ENCODE peak calls at places on chromosomes 5 and 9, in five cellular contexts. S is A549; C is gastrocnemius medialis; F is uterus; Y is CD8-positive, alpha-beta T cell. X is an unnamed sample. For H3K9me3, the result is how much of the 10 kb centered on the place peaks cover.

GRCh38 chr5:139481122-139481533 is 1.4 kb downstream of the STING1 start:
- DNase-seq in Y (peak), S (no peak), F (peak), C (no peak), X (no peak)

GRCh38 chr5:163005949-163006348 is 431.4 kb upstream of the CCNG1 start:
- DNase-seq in F (no peak), S (no peak), Y (no peak), C (no peak), X (no peak)

GRCh38 chr9:84573098-84573497 is 96.4 kb upstream of the NTRK2 start:
- DNase-seq in S (no peak), Y (no peak), C (no peak), F (no peak), X (no peak)

GRCh38 chr9:129776938-129777768 is 24.3 kb upstream of the PTGES start:
- DNase-seq in C (peak), S (peak), Y (peak), F (peak), X (peak)

GRCh38 chr5:151023651-151024050 is 3.3 kb downstream of the GPX3 start:
- DNase-seq in S (no peak), F (peak), C (peak), Y (no peak), X (peak)

GRCh38 chr9:132671620-132672412 is 1.6 kb downstream of the GTF3C4 start:
- DNase-seq in Y (no peak), F (no peak), C (no peak), S (no peak), X (no peak)

GRCh38 chr5:76209297-76209696 is 126.1 kb downstream of the SV2C start:
- DNase-seq in S (no peak), C (no peak), F (no peak), Y (no peak), X (no peak)

GRCh38 chr5:53549792-53550191 is 10.6 kb upstream of the NDUFS4 start:
- DNase-seq in S (no peak), F (no peak), Y (no peak), C (no peak), X (no peak)

GRCh38 chr9:126957687-126958053 is 43.1 kb downstream of the RALGPS1 start:
- DNase-seq in F (no peak), S (no peak), Y (no peak), C (no peak), X (no peak)

GRCh38 chr9:133359420-133360175 is 3.2 kb downstream of the SURF2 start:
- DNase-seq in Y (peak), C (no peak), S (no peak), F (no peak), X (no peak)

GRCh38 chr5:95960802-95961616 is 642 bp downstream of the ELL2 start:
- DNase-seq in C (peak), Y (peak), S (peak), F (peak), X (peak)

GRCh38 chr5:68252678-68253520 is 37.3 kb downstream of the PIK3R1 start:
- DNase-seq in C (peak), S (peak), Y (peak), F (peak), X (no peak)

GRCh38 chr5:1436681-1437080 is 8.6 kb downstream of the SLC6A3 start:
- DNase-seq in C (no peak), S (no peak), Y (no peak), F (no peak), X (no peak)

GRCh38 chr9:98539954-98540353 is 168.8 kb downstream of the GABBR2 start:
- DNase-seq in C (no peak), F (no peak), Y (no peak), S (no peak), X (no peak)

GRCh38 chr5:9877473-9877872 is 247.3 kb upstream of the TAS2R1 start:
- DNase-seq in F (no peak), S (no peak), Y (no peak), C (no peak), X (no peak)

GRCh38 chr5:125043781-125044391 is 297.4 kb upstream of the ZNF608 start:
- DNase-seq in Y (no peak), C (peak), S (peak), F (peak), X (peak)

GRCh38 chr5:163193886-163194285 is 243.5 kb upstream of the CCNG1 start:
- DNase-seq in Y (no peak), C (no peak), S (no peak), F (no peak), X (no peak)

GRCh38 chr5:80150731-80151130 is 105.1 kb downstream of the SERINC5 start:
- DNase-seq in S (no peak), F (no peak), C (no peak), Y (no peak), X (no peak)

GRCh38 chr5:141734501-141735231 is 52.6 kb upstream of the ARAP3 start:
- DNase-seq in Y (peak), F (no peak), S (peak), C (no peak), X (no peak)

GRCh38 chr9:107422189-107422802 is 67.3 kb downstream of the KLF4 start:
- DNase-seq in S (peak), C (no peak), Y (no peak), F (peak), X (peak)

GRCh38 chr5:166722939-166723338 is 1568.5 kb upstream of the WWC1 start:
- DNase-seq in F (no peak), C (no peak), S (peak), Y (no peak), X (no peak)

GRCh38 chr5:122933926-122934325 is 88.5 kb downstream of the SNX24 start:
- DNase-seq in Y (no peak), F (no peak), C (no peak), S (no peak), X (no peak)
- TF ChIP-seq CTCF in Y (no peak), F (no peak), C (no peak), S (no peak), X (no peak)

GRCh38 chr9:137114613-137115393 is at the start of gene DPP7:
- DNase-seq in S (peak), F (no peak), C (peak), Y (peak), X (peak)
- H3K4me3 ChIP-seq in S (peak), F (peak), C (peak), Y (peak), X (peak)

GRCh38 chr9:113012492-113012891 is 500 bp upstream of the ZNF883 start:
- DNase-seq in F (no peak), Y (no peak), S (no peak), C (no peak), X (no peak)

GRCh38 chr9:113011911-113012381 is at the start of gene ZNF883:
- DNase-seq in C (no peak), Y (peak), F (peak), S (peak), X (peak)
- H3K9me3 ChIP-seq in C (under half), Y (under half), F (under half), S (under half), X (half or more)

GRCh38 chr9:6194934-6195333 is 20.7 kb upstream of the IL33 start:
- DNase-seq in Y (no peak), F (no peak), S (no peak), C (no peak), X (no peak)
- TF ChIP-seq CTCF in Y (no peak), F (no peak), S (no peak), C (no peak), X (no peak)

GRCh38 chr5:73496984-73497457 is 1.2 kb upstream of the BTF3 start:
- DNase-seq in Y (no peak), C (no peak), S (peak), F (no peak), X (no peak)
- H3K4me3 ChIP-seq in Y (peak), C (no peak), S (peak), F (no peak), X (no peak)

DNA sequence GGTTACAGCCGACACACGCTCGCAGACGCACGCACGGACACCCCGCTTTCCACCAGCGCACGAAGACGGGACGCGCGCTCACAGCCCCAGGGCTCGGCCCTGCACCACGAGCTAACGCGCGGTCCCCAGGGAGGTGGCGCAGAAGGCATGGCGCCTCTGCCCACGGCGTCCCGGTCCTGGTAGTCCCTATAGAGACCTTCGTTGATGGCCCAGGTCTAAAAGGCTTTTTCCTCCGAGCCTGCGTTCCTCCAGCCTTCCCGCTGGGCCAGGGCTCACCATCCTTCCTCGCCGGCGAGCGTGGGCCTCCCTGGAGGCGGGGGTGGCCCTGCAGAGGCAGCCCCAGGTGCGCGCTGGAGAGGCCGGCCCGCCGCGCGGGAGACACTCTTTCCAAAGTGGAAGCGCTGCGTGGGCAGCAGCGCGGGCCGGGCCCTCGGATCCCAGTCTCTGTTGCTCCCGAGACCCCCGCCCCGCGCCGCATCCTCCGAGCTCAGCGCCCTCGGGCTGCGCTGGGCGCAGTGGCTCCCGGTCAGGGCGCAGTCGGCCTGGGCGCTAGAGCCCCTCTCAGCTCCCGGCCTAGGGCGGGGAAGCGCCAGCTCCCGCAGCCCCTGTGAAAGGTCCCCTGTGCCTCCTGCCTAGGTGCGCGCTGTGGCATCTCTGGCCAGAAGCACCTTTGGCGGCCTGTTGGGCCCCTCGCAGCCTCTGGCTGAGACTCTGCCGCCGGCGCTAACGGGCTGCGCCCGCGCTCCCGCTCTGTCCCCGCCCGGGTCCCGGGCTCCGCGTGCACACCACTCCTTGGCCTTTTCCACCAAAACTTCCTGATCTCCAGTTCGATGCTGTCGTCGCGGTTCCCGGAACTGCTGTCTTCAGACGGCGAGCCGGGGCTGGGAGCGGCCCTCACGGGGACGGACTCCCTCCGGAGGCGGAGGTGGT is 31.9 kb upstream of the FANCC start:
- DNase-seq in S (no peak), Y (no peak), F (no peak), C (no peak), X (no peak)
- H3K9me3 ChIP-seq in S (under half), Y (under half), F (under half), C (under half), X (under half)

DNA sequence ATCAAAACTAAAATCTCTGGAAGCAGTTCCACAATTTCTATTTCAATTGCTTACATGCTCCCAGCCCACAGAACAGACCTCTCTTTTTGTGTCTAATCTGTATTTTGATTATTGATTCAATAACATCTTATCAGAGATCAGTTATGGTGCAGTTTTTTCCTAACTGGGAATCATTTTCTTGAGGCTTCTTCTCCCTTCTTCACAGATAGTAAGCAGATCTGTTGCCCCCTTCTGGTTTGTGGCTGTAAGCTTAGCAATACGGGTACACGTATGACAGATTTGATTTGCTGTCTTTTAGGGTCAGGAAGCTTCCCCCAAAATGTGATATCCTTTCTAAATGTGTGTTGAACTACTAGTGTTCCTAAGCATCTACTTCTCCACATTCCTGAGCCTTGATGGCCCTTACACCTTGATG is 39.4 kb downstream of the MRPS27 start:
- DNase-seq in S (peak), F (peak), C (no peak), Y (no peak), X (no peak)
- TF ChIP-seq CTCF in S (peak), F (peak), C (peak), Y (no peak), X (peak)

DNA sequence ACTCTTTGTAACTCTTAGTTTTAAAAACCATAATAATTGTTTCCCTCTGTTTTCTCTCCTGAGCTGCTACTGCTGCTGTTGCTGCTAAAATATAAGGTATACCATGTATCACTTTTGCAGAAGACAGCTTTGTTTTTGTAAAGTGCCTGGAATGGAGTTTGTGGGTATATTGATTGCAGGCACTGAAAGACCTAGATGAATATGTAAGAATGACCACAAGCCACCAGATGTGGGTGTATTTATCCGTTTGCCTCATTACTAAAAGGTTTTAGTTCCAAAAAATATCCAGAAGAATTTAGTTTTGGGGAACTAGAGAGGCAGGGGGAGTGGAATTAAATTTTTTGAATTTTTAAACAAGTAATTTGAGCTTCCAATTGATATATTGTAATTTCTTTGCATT is 151.1 kb upstream of the CDKN2B start:
- DNase-seq in F (no peak), S (no peak), Y (no peak), C (no peak), X (no peak)
- H3K4me3 ChIP-seq in F (no peak), S (no peak), Y (no peak), C (no peak), X (no peak)

GRCh38 chr5:178699854-178700253 is 30.6 kb downstream of the ZNF354A start:
- DNase-seq in S (no peak), Y (no peak), F (no peak), C (no peak), X (no peak)

DNA sequence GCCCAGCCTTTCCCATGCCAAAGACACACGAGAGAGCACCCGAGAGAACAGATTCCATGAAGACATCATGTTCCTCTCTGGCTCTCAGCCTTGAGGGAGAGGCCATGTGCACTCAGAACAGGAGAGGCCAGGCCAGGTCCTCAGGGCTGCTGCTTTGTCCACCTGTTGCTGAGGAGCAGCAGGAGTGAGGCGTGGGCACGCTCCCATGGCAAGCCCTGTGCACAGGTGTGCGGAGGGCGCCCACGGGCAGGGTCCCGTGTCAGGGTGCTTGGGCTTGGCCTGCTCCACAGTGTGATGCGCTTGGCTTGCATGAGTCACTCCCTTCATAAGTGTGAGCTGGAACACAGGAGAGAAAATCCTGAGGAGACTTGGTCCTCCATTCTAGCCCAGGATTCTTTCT is 27.4 kb downstream of the ZNF354A start:
- DNase-seq in F (no peak), S (no peak), C (no peak), Y (no peak), X (no peak)
- H3K9me3 ChIP-seq in F (under half), S (under half), C (under half), Y (under half), X (under half)

DNA sequence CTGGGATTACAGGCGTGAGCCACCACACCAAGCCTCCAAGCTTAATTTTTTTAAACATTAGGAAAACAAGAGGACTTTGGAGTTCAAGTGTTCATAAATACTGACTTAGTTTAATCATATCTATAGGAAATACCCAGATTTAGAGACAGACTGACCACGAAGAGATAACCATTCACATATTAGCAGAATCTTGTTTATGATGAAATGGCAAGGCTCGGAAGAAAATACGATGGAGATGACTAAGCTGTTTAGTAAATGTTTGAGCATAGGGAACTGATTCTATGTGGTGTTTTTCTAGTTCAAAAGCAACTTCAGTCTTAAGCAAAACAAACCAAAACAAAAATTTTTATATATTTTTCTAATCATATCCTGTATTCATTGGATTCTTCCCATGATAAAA is 13.5 kb upstream of the TUSC1 start:
- DNase-seq in F (no peak), S (no peak), C (no peak), Y (no peak), X (no peak)
- TF ChIP-seq CTCF in F (no peak), S (no peak), C (no peak), Y (no peak), X (no peak)